ENCODE peak calls at places on chromosomes 7 and 10, in ten cellular contexts. J, C, O, K, M, V, Z, F, I and U are unnamed samples.

GRCh38 chr7:143415696-143416095 is 7.0 kb upstream of the EPHA1 start:
- DNase-seq in K (no peak), V (no peak), F (no peak), C (no peak), M (no peak), I (no peak), O (no peak), J (no peak), Z (no peak), U (no peak)

GRCh38 chr7:12712236-12712635 is 24.8 kb downstream of the ARL4A start:
- DNase-seq in O (no peak), I (no peak), Z (no peak), C (no peak), F (no peak), K (no peak), V (peak), M (no peak), J (no peak), U (peak)

GRCh38 chr7:93601363-93601762 is 26.8 kb upstream of the CALCR start:
- DNase-seq in M (peak), C (no peak), I (no peak), K (no peak), O (no peak), F (no peak), Z (peak), V (no peak), J (no peak), U (no peak)

GRCh38 chr7:51267169-51267568 is 49.4 kb downstream of the COBL start:
- DNase-seq in F (no peak), V (no peak), Z (no peak), O (no peak), J (no peak), C (no peak), M (no peak), K (no peak), I (no peak), U (no peak)

GRCh38 chr7:142556745-142557144 is 192.5 kb upstream of the PRSS1 start:
- DNase-seq in O (peak), I (peak), J (peak), K (peak), Z (peak), M (no peak), C (peak), V (peak), F (peak), U (peak)

GRCh38 chr7:424301-424935 is 95.2 kb downstream of the PDGFA start:
- DNase-seq in F (no peak), K (no peak), Z (no peak), I (no peak), J (no peak), V (no peak), O (no peak), M (no peak), C (no peak), U (no peak)

GRCh38 chr7:99631311-99632109 is 14.8 kb downstream of the ZSCAN25 start:
- DNase-seq in M (peak), K (peak), J (no peak), C (no peak), I (peak), O (no peak), V (peak), F (peak), Z (peak), U (no peak)

GRCh38 chr10:63986536-63986935 is 465.3 kb downstream of the REEP3 start:
- DNase-seq in O (no peak), V (no peak), Z (no peak), J (no peak), M (no peak), I (no peak), C (no peak), K (no peak), F (no peak), U (no peak)

GRCh38 chr7:135662373-135663114 is at the start of gene STMP1:
- DNase-seq in C (peak), J (peak), F (peak), V (peak), M (peak), Z (peak), K (peak), O (peak), I (peak), U (peak)

GRCh38 chr7:117673367-117673766 is 193.5 kb downstream of the CFTR start:
- DNase-seq in Z (no peak), C (no peak), V (no peak), O (no peak), K (no peak), M (peak), I (peak), F (no peak), J (no peak), U (no peak)

GRCh38 chr7:8668627-8669500 is 235.5 kb downstream of the NXPH1 start:
- DNase-seq in V (no peak), K (no peak), J (no peak), I (no peak), O (no peak), C (no peak), M (no peak), Z (no peak), F (no peak), U (no peak)

GRCh38 chr7:150734293-150734692 is 2.9 kb upstream of the GIMAP5 start:
- DNase-seq in M (no peak), K (no peak), J (no peak), O (no peak), Z (no peak), F (no peak), C (no peak), V (no peak), I (no peak), U (no peak)

GRCh38 chr7:157143788-157144187 is 5.1 kb downstream of the UBE3C start:
- DNase-seq in C (no peak), M (no peak), F (no peak), J (no peak), I (no peak), O (no peak), V (no peak), Z (no peak), K (no peak), U (no peak)

GRCh38 chr7:141039366-141039765 is 24.6 kb upstream of the MRPS33 start:
- DNase-seq in J (no peak), V (peak), O (no peak), M (no peak), K (no peak), I (no peak), C (no peak), F (no peak), Z (peak), U (peak)

GRCh38 chr7:24827027-24827426 is 69.8 kb upstream of the GSDME start:
- DNase-seq in Z (no peak), C (no peak), O (no peak), F (no peak), V (no peak), M (no peak), J (no peak), I (no peak), K (no peak), U (no peak)

GRCh38 chr7:72152171-72153131 is 259.7 kb downstream of the CALN1 start:
- DNase-seq in K (no peak), C (no peak), I (no peak), Z (no peak), O (no peak), V (no peak), M (peak), F (no peak), J (no peak), U (no peak)

GRCh38 chr7:42096681-42097637 is 140.1 kb downstream of the GLI3 start:
- DNase-seq in I (peak), M (no peak), J (no peak), Z (no peak), F (peak), V (peak), O (no peak), C (no peak), K (peak), U (peak)

GRCh38 chr7:90766814-90767564 is 170.9 kb downstream of the CDK14 start:
- DNase-seq in Z (peak), C (no peak), J (no peak), V (peak), F (peak), I (peak), M (peak), K (no peak), O (no peak), U (peak)

GRCh38 chr7:129742267-129742666 is 130.7 kb downstream of the NRF1 start:
- DNase-seq in I (no peak), O (no peak), K (no peak), V (no peak), C (no peak), Z (no peak), J (no peak), F (no peak), M (no peak), U (no peak)

GRCh38 chr7:87513735-87514319 is 38.3 kb upstream of the ABCB4 start:
- DNase-seq in K (peak), F (peak), C (no peak), J (no peak), M (peak), I (no peak), Z (no peak), O (no peak), V (no peak), U (no peak)

GRCh38 chr7:151795168-151795754 is 81.7 kb downstream of the PRKAG2 start:
- DNase-seq in K (no peak), F (no peak), M (no peak), V (no peak), C (no peak), I (no peak), Z (no peak), O (no peak), J (no peak), U (no peak)

GRCh38 chr7:123410273-123410928 is 124.0 kb downstream of the IQUB start:
- DNase-seq in O (peak), C (no peak), K (peak), I (peak), F (peak), Z (no peak), J (no peak), V (peak), M (no peak), U (no peak)

GRCh38 chr10:15791816-15792524 is 68.3 kb downstream of the MINDY3 start:
- DNase-seq in K (no peak), M (no peak), Z (no peak), I (peak), O (peak), V (peak), J (no peak), C (no peak), F (peak), U (peak)

GRCh38 chr7:33661430-33662160 is 243.7 kb upstream of the BMPER start:
- DNase-seq in F (no peak), O (no peak), Z (no peak), K (no peak), V (no peak), I (no peak), C (no peak), J (no peak), M (no peak), U (no peak)

GRCh38 chr7:30424536-30424935 is 54.0 kb downstream of the NOD1 start:
- DNase-seq in O (no peak), K (no peak), Z (no peak), C (no peak), I (no peak), F (no peak), J (no peak), V (no peak), M (no peak), U (no peak)

GRCh38 chr10:9198611-9199010 is 1144.1 kb downstream of the GATA3 start:
- DNase-seq in J (no peak), V (peak), K (no peak), F (peak), I (peak), O (no peak), C (no peak), Z (no peak), M (no peak), U (peak)

GRCh38 chr10:117462424-117462792 is 80.1 kb upstream of the EMX2 start:
- DNase-seq in I (no peak), V (peak), O (no peak), C (no peak), Z (no peak), F (no peak), K (no peak), J (no peak), M (peak), U (peak)
- TF ChIP-seq CTCF in I (peak), V (peak), O (no peak), C (peak), Z (peak), F (peak), K (peak), J (no peak), M (peak), U (peak)

DNA sequence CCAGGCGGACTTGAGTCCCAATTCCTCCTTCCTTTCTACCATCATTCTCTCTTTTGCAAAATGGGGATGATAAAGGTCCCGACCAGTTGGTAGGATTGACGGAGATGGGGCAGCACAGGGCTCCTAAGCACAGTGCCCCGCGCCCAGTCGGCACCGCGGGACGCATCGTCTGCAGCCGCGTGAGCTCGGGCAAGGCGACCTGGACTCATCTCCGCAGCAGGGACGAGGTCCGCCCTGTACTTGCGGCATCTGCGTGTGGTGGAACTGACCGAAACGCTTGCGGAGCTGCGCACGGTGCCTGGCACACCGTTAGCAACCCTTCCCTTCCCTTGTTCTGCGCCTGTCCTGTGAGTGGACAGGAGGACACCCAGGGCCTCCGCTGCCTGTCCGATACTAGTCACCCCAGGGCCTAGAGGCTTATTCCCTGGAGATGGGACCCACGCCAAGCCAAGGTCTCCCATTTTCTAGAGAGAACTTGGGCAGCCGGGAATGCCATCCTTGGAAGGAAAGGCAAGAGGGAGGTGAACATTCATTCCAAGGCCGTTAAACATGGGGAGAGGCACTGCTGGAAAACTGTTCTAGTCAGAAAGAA is 98.4 kb downstream of the WDR11 start:
- DNase-seq in K (no peak), C (no peak), F (peak), J (no peak), I (no peak), V (no peak), Z (no peak), O (peak), M (peak), U (no peak)
- H3K4me3 ChIP-seq in K (peak), C (no peak), F (peak), J (peak), I (peak), V (no peak), Z (no peak), O (no peak), M (peak), U (peak)

GRCh38 chr10:114042895-114043531 is 653 bp upstream of the ADRB1 start:
- DNase-seq in F (peak), C (no peak), I (peak), Z (peak), K (peak), M (peak), V (peak), O (peak), J (no peak), U (no peak)

GRCh38 chr10:114045071-114045737 is 1.5 kb downstream of the ADRB1 start:
- DNase-seq in F (no peak), J (no peak), M (peak), V (no peak), C (no peak), I (no peak), O (peak), K (no peak), Z (no peak), U (no peak)

GRCh38 chr10:114045738-114046458 is 2.2 kb downstream of the ADRB1 start:
- DNase-seq in F (no peak), K (no peak), M (peak), I (no peak), C (no peak), J (no peak), Z (no peak), O (no peak), V (no peak), U (no peak)

GRCh38 chr10:114044251-114045070 is 795 bp downstream of the ADRB1 start:
- DNase-seq in I (no peak), J (no peak), K (no peak), V (no peak), O (peak), Z (peak), F (no peak), C (no peak), M (peak), U (no peak)

DNA sequence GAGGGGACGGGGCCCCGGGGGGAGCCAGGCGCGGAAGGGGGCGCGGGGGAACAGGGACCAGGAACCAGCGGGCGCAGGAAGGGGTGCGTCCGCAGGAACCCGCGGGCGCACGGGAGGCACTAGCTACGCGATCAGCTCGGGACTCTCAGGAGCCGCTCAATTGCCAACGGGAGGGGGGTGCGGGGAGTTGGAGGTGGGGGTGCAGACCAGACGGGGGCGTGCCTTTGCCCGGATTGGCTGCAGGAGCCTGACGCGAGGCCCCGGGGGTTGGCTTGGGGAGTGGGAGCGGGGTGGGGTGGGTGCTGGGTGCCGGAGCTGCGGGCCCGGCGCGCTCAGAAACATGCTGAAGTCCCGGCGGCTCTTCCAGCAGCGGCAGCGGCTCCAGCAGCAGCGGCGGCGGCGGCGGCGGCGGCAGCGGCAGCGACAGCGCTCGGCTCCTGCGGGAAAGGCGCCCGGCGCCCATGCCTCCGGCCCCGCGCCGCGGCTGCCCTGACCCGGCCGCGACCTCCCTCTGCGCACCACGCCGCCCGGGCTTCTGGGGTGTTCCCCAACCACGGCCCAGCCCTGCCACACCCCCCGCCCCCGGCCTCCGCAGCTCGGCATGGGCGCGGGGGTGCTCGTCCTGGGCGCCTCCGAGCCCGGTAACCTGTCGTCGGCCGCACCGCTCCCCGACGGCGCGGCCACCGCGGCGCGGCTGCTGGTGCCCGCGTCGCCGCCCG is at the start of gene ADRB1:
- DNase-seq in I (peak), J (no peak), O (peak), V (peak), F (peak), C (no peak), K (no peak), Z (peak), M (peak), U (peak)
- TF ChIP-seq CTCF in I (no peak), J (no peak), O (no peak), V (no peak), F (no peak), C (no peak), K (no peak), Z (no peak), M (no peak), U (no peak)

GRCh38 chr7:80835251-80835650 is 83.6 kb downstream of the SEMA3C start:
- DNase-seq in K (no peak), M (no peak), V (no peak), C (no peak), O (no peak), F (no peak), Z (no peak), J (no peak), I (no peak), U (no peak)

GRCh38 chr7:80842479-80842797 is 76.4 kb downstream of the SEMA3C start:
- DNase-seq in V (no peak), M (no peak), K (no peak), O (no peak), F (no peak), C (no peak), I (no peak), Z (no peak), J (no peak), U (no peak)

GRCh38 chr7:80837345-80837744 is 81.5 kb downstream of the SEMA3C start:
- DNase-seq in V (no peak), M (no peak), C (no peak), Z (no peak), F (no peak), O (no peak), J (no peak), K (no peak), I (no peak), U (no peak)

GRCh38 chr7:80841566-80842478 is 77.0 kb downstream of the SEMA3C start:
- DNase-seq in I (peak), C (no peak), J (no peak), V (peak), F (peak), O (no peak), K (no peak), M (peak), Z (no peak), U (no peak)

GRCh38 chr7:80838643-80839042 is 80.2 kb downstream of the SEMA3C start:
- DNase-seq in C (no peak), I (no peak), K (no peak), O (no peak), Z (no peak), F (no peak), J (no peak), V (no peak), M (no peak), U (no peak)
- H3K4me3 ChIP-seq in C (no peak), I (no peak), K (no peak), O (no peak), Z (no peak), F (no peak), J (no peak), V (no peak), M (no peak), U (no peak)

DNA sequence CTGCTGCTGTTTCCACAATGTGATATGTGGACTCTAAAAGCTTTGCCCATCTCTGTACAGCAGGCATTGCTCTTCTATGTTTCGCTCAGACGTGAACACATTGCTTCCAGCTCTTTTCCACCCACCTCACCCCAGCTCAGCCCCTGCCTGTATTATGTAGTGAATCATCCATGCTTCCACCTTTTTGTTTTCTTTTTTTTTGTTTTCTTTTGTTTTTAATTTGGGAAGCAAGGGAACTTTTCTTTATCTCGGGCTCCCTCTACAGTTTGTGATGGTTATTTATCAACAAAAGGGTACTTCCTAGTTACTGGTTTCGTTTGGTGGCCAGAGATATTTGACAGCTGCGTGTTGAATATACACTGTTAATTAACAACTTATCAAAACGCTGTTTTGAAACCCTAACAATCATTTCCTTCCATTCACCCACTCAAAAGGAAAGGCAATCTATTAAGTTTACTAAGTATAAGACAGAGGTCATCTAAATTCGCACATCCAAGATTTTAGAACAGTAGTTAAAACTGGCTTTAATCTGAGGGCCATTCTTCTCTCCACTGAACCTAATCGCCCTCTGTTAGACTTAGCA is 127.9 kb upstream of the STK17A start:
- DNase-seq in O (peak), Z (peak), V (peak), M (peak), K (peak), J (no peak), C (peak), F (peak), I (peak), U (peak)
- TF ChIP-seq CTCF in O (peak), Z (peak), V (peak), M (peak), K (peak), J (peak), C (peak), F (peak), I (peak), U (peak)